ENCODE peak calls at places on chromosomes 6 and 20, in eight cellular contexts. I is heart left ventricle; P is HCT116; Z is upper lobe of right lung; Q is sigmoid colon; K is right lobe of liver; H is tibial artery; M is CD8-positive, alpha-beta T cell. G is an unnamed sample. For H3K4me1, the result is how much of the 10 kb centered on the place peaks cover.

GRCh38 chr20:45782890-45783289 is 8.8 kb downstream of the WFDC3 start:
- DNase-seq in I (no peak), K (no peak), P (peak), M (peak), H (no peak), Z (no peak), Q (no peak), G (peak)

GRCh38 chr20:31410011-31410410 is 4.0 kb upstream of the DEFB121 start:
- DNase-seq in Q (no peak), M (no peak), Z (no peak), I (no peak), K (no peak), P (no peak), H (no peak), G (no peak)

GRCh38 chr20:53643031-53643832 is 49.6 kb upstream of the ZNF217 start:
- DNase-seq in M (peak), H (no peak), Z (no peak), Q (no peak), P (peak), K (peak), I (peak), G (peak)

GRCh38 chr6:12761376-12762115 is 45.0 kb downstream of the PHACTR1 start:
- DNase-seq in Q (no peak), M (no peak), I (no peak), H (no peak), Z (no peak), P (no peak), K (no peak), G (peak)

GRCh38 chr20:51622004-51622874 is 79.7 kb upstream of the NFATC2 start:
- DNase-seq in I (no peak), P (no peak), Q (no peak), M (no peak), K (no peak), H (no peak), Z (no peak), G (no peak)

GRCh38 chr6:52573295-52573694 is 3.6 kb downstream of the TRAM2 start:
- DNase-seq in H (no peak), I (no peak), Z (no peak), K (no peak), P (no peak), Q (no peak), M (no peak), G (no peak)

GRCh38 chr6:118808794-118809668 is 84.9 kb upstream of the ASF1A start:
- DNase-seq in Z (no peak), H (no peak), P (no peak), Q (no peak), K (no peak), I (no peak), M (peak), G (no peak)

GRCh38 chr6:88166493-88166900 is 350 bp upstream of the CNR1 start:
- DNase-seq in Z (peak), I (no peak), M (no peak), P (no peak), K (no peak), Q (no peak), H (no peak), G (no peak)

GRCh38 chr6:83511901-83512681 is at the start of gene PRSS35:
- DNase-seq in Q (no peak), K (peak), I (peak), M (peak), P (peak), Z (peak), H (peak), G (no peak)

GRCh38 chr6:128822271-128822670 is 60.7 kb upstream of the LAMA2 start:
- DNase-seq in P (no peak), I (no peak), M (no peak), H (no peak), Z (no peak), K (no peak), Q (no peak), G (no peak)

GRCh38 chr6:25717856-25718740 is 36.4 kb upstream of the SLC17A4 start:
- DNase-seq in M (no peak), Z (no peak), I (no peak), P (peak), H (no peak), Q (no peak), K (no peak), G (no peak)

GRCh38 chr20:57167971-57168693 is 98.3 kb downstream of the BMP7 start:
- DNase-seq in H (no peak), Q (peak), Z (no peak), P (peak), K (no peak), M (no peak), I (peak), G (no peak)

GRCh38 chr20:48189177-48189576 is 403.9 kb upstream of the SULF2 start:
- DNase-seq in Q (no peak), P (peak), K (no peak), Z (no peak), I (no peak), H (no peak), M (no peak), G (peak)

GRCh38 chr6:135506270-135506997 is 8.9 kb upstream of the AHI1 start:
- DNase-seq in K (no peak), I (no peak), P (no peak), H (no peak), M (no peak), Z (no peak), Q (no peak), G (no peak)

GRCh38 chr6:44842616-44843015 is 455.1 kb downstream of the CDC5L start:
- DNase-seq in Z (no peak), M (no peak), K (no peak), Q (no peak), P (no peak), H (no peak), I (no peak), G (no peak)

GRCh38 chr6:83221302-83221701 is 28.1 kb downstream of the RWDD2A start:
- DNase-seq in K (no peak), H (no peak), M (no peak), Z (no peak), P (no peak), Q (no peak), I (no peak), G (no peak)

GRCh38 chr6:157909282-157909664 is 72.4 kb upstream of the SYNJ2 start:
- DNase-seq in Q (no peak), H (no peak), P (no peak), Z (no peak), I (no peak), K (no peak), M (no peak), G (no peak)

GRCh38 chr6:15268130-15268908 is 22.4 kb downstream of the JARID2 start:
- DNase-seq in P (no peak), Q (no peak), M (no peak), K (no peak), H (no peak), I (no peak), Z (no peak), G (no peak)

GRCh38 chr6:149895702-149896310 is 2.1 kb downstream of the RAET1E start:
- DNase-seq in P (peak), H (peak), M (peak), Z (no peak), Q (no peak), I (peak), K (no peak), G (no peak)

GRCh38 chr6:134853111-134854055 is 96.5 kb downstream of the ALDH8A1 start:
- DNase-seq in P (peak), I (no peak), Q (no peak), M (no peak), K (no peak), H (no peak), Z (no peak), G (peak)

GRCh38 chr20:50911030-50911429 is 20.2 kb downstream of the ADNP start:
- DNase-seq in Q (no peak), M (no peak), K (no peak), P (no peak), H (no peak), I (no peak), Z (no peak), G (no peak)

GRCh38 chr6:39859025-39859424 is 66.8 kb downstream of the DAAM2 start:
- DNase-seq in M (no peak), Q (peak), I (no peak), H (no peak), K (no peak), Z (no peak), P (no peak), G (no peak)

GRCh38 chr20:51272392-51272791 is 249.5 kb upstream of the KCNG1 start:
- DNase-seq in K (no peak), M (no peak), Q (no peak), P (no peak), I (no peak), H (no peak), Z (no peak), G (no peak)

GRCh38 chr6:34378470-34378869 is 14.0 kb downstream of the NUDT3 start:
- DNase-seq in Z (no peak), Q (no peak), P (no peak), M (no peak), H (no peak), K (no peak), I (no peak), G (no peak)

GRCh38 chr6:44495036-44495901 is 107.8 kb downstream of the CDC5L start:
- DNase-seq in K (no peak), Q (no peak), H (no peak), Z (no peak), P (no peak), M (no peak), I (no peak), G (no peak)

GRCh38 chr20:44074252-44075151 is 112.5 kb downstream of the JPH2 start:
- DNase-seq in Q (no peak), H (peak), M (no peak), I (peak), Z (peak), P (no peak), K (no peak), G (no peak)

DNA sequence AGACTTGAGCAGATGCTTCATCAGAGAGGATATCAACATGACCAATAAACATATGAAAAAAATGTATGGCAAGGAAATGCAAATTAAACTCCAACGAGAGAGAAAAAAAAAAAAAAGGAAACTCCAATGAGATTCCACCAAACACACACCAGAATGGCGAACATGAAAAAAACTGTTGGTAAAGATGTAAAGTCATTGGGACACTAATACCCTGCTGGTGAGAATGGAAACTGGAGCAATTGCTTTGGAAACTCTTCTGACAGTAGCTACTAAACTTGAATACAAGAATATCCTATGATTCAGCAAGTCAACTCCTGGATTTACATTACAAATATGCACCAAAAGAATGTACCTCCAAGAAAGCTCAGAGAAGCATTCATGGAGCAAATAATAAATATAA is 260.7 kb upstream of the ECI2 start:
- DNase-seq in K (no peak), P (no peak), H (no peak), I (no peak), M (no peak), Q (no peak), Z (no peak), G (no peak)
- TF ChIP-seq CTCF in K (no peak), P (no peak), H (no peak), I (no peak), M (no peak), Q (no peak), Z (no peak), G (no peak)

DNA sequence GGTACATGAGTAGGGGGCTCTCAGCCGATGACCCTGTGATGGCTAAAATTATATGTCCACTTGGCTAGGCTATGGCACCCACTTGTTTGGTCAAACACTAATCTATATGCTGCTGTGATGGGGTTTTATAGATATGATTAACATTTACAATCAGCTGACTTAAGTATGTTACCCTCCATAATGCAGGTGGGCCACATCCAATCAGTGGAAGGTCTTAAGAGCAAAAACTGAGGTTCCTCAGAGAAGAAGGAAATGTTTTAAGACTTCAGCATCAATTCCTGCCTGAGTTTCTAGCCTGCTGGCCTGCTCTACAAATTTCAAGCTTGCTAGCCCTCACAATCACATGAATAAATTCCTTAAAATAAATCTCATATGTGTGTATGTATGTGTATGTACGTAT is 18.9 kb upstream of the MAK start:
- DNase-seq in I (no peak), Z (no peak), P (no peak), K (no peak), Q (no peak), M (no peak), H (no peak), G (no peak)
- H3K27ac ChIP-seq in I (no peak), Z (no peak), P (no peak), K (no peak), Q (no peak), M (no peak), H (no peak), G (no peak)

GRCh38 chr20:62644044-62644795 is 1.9 kb downstream of the SLCO4A1 start:
- DNase-seq in K (no peak), I (no peak), M (no peak), Q (no peak), H (no peak), P (no peak), Z (no peak), G (no peak)
- H3K4me1 ChIP-seq in K (under half), I (under half), M (under half), Q (under half), H (under half), P (under half), Z (under half), G (under half)

GRCh38 chr6:165663283-165663735 is 268 bp upstream of the PDE10A start:
- DNase-seq in Z (no peak), I (peak), Q (peak), M (no peak), K (no peak), H (no peak), P (no peak), G (peak)

GRCh38 chr6:165661416-165662001 is 1.5 kb downstream of the PDE10A start:
- DNase-seq in P (no peak), I (peak), Z (no peak), M (no peak), Q (no peak), H (no peak), K (no peak), G (no peak)

GRCh38 chr6:165663736-165664552 is 903 bp upstream of the PDE10A start:
- DNase-seq in M (no peak), K (no peak), Q (no peak), P (no peak), Z (no peak), I (peak), H (no peak), G (peak)

GRCh38 chr6:165662041-165662491 is 975 bp downstream of the PDE10A start:
- DNase-seq in Q (no peak), P (no peak), H (no peak), I (peak), K (no peak), Z (no peak), M (no peak), G (no peak)

GRCh38 chr6:165662671-165663282 is at the start of gene PDE10A:
- DNase-seq in Z (no peak), M (no peak), P (no peak), Q (peak), H (peak), I (peak), K (no peak), G (no peak)
- TF ChIP-seq CTCF in Z (no peak), M (no peak), P (no peak), Q (no peak), H (no peak), I (no peak), K (no peak), G (no peak)

GRCh38 chr20:21258411-21258810 is 44.7 kb upstream of the XRN2 start:
- DNase-seq in I (no peak), Z (no peak), Q (no peak), P (no peak), M (no peak), H (no peak), K (no peak), G (no peak)
- H3K27ac ChIP-seq in I (no peak), Z (no peak), Q (no peak), P (no peak), M (no peak), H (no peak), K (no peak), G (no peak)